ENCODE peak calls at places on chromosome 4, in five cellular contexts. One of them, this sample, is unnamed.

GRCh38 chr4:146368209-146368608 is 153.5 kb downstream of the SLC10A7 start:
- DNase-seq in GM12878: no peak
- DNase-seq in mammary epithelial cell: no peak
- DNase-seq in GM23338: no peak
- DNase-seq in fibroblast of lung: no peak
- DNase-seq in this sample: peak

GRCh38 chr4:41178372-41179085 is 35.8 kb downstream of the APBB2 start:
- DNase-seq in mammary epithelial cell: peak
- DNase-seq in GM12878: no peak
- DNase-seq in GM23338: no peak
- DNase-seq in fibroblast of lung: peak
- DNase-seq in this sample: no peak

GRCh38 chr4:69095301-69095731 is 958 bp upstream of the UGT2B7 start:
- DNase-seq in GM23338: no peak
- DNase-seq in fibroblast of lung: peak
- DNase-seq in mammary epithelial cell: peak
- DNase-seq in GM12878: no peak
- DNase-seq in this sample: no peak

GRCh38 chr4:6263541-6264540 is 5.8 kb upstream of the WFS1 start:
- DNase-seq in GM12878: no peak
- DNase-seq in mammary epithelial cell: peak
- DNase-seq in fibroblast of lung: peak
- DNase-seq in GM23338: peak
- DNase-seq in this sample: peak

GRCh38 chr4:32778938-32779337 is 2058.8 kb downstream of the PCDH7 start:
- DNase-seq in mammary epithelial cell: no peak
- DNase-seq in GM12878: no peak
- DNase-seq in GM23338: no peak
- DNase-seq in fibroblast of lung: no peak
- DNase-seq in this sample: no peak

GRCh38 chr4:121138014-121138413 is 26.1 kb downstream of the TNIP3 start:
- DNase-seq in GM12878: no peak
- DNase-seq in fibroblast of lung: no peak
- DNase-seq in mammary epithelial cell: no peak
- DNase-seq in GM23338: no peak
- DNase-seq in this sample: no peak

GRCh38 chr4:93830090-93830818 is 1.7 kb downstream of the ATOH1 start:
- DNase-seq in GM23338: peak
- DNase-seq in fibroblast of lung: no peak
- DNase-seq in mammary epithelial cell: no peak
- DNase-seq in GM12878: no peak
- DNase-seq in this sample: no peak

GRCh38 chr4:56953680-56954520 is 23.5 kb downstream of the NOA1 start:
- DNase-seq in mammary epithelial cell: no peak
- DNase-seq in GM12878: no peak
- DNase-seq in GM23338: no peak
- DNase-seq in fibroblast of lung: no peak
- DNase-seq in this sample: no peak

GRCh38 chr4:23805381-23805780 is 84.5 kb downstream of the PPARGC1A start:
- DNase-seq in fibroblast of lung: peak
- DNase-seq in GM23338: no peak
- DNase-seq in GM12878: no peak
- DNase-seq in mammary epithelial cell: no peak
- DNase-seq in this sample: no peak

GRCh38 chr4:120555058-120555457 is 367.5 kb downstream of the PRDM5 start:
- DNase-seq in mammary epithelial cell: no peak
- DNase-seq in fibroblast of lung: no peak
- DNase-seq in GM12878: no peak
- DNase-seq in GM23338: no peak
- DNase-seq in this sample: no peak

GRCh38 chr4:159101983-159102622 is 776 bp upstream of the RAPGEF2 start:
- DNase-seq in mammary epithelial cell: no peak
- DNase-seq in fibroblast of lung: no peak
- DNase-seq in GM23338: peak
- DNase-seq in GM12878: no peak
- DNase-seq in this sample: peak

GRCh38 chr4:165462009-165462408 is 83.2 kb downstream of the CPE start:
- DNase-seq in mammary epithelial cell: no peak
- DNase-seq in GM23338: no peak
- DNase-seq in GM12878: no peak
- DNase-seq in fibroblast of lung: no peak
- DNase-seq in this sample: no peak

GRCh38 chr4:55184600-55185523 is 59.5 kb upstream of the KDR start:
- DNase-seq in mammary epithelial cell: no peak
- DNase-seq in fibroblast of lung: peak
- DNase-seq in GM12878: no peak
- DNase-seq in GM23338: peak
- DNase-seq in this sample: peak

GRCh38 chr4:154961263-154961662 is 180.2 kb downstream of the RBM46 start:
- DNase-seq in GM23338: no peak
- DNase-seq in GM12878: peak
- DNase-seq in mammary epithelial cell: no peak
- DNase-seq in fibroblast of lung: no peak
- DNase-seq in this sample: no peak

GRCh38 chr4:53361451-53361850 is 4.4 kb downstream of the SCFD2 start:
- DNase-seq in mammary epithelial cell: peak
- DNase-seq in GM12878: no peak
- DNase-seq in fibroblast of lung: peak
- DNase-seq in GM23338: no peak
- DNase-seq in this sample: no peak

GRCh38 chr4:80265571-80266266 is 745 bp upstream of the FGF5 start:
- DNase-seq in mammary epithelial cell: peak
- DNase-seq in fibroblast of lung: peak
- DNase-seq in GM12878: no peak
- DNase-seq in GM23338: peak
- DNase-seq in this sample: peak
- TF ChIP-seq EZH2 in mammary epithelial cell: no peak
- TF ChIP-seq EZH2 in fibroblast of lung: no peak
- TF ChIP-seq EZH2 in GM12878: no peak
- TF ChIP-seq EZH2 in GM23338: peak
- TF ChIP-seq EZH2 in this sample: no peak

GRCh38 chr4:8844976-8845690 is 26.5 kb downstream of the HMX1 start:
- DNase-seq in fibroblast of lung: no peak
- DNase-seq in mammary epithelial cell: no peak
- DNase-seq in GM23338: no peak
- DNase-seq in GM12878: no peak
- DNase-seq in this sample: no peak
- TF ChIP-seq CTCF in fibroblast of lung: no peak
- TF ChIP-seq CTCF in mammary epithelial cell: no peak
- TF ChIP-seq CTCF in GM23338: no peak
- TF ChIP-seq CTCF in GM12878: no peak
- TF ChIP-seq CTCF in this sample: no peak

GRCh38 chr4:140774956-140775355 is 18.8 kb upstream of the TBC1D9 start:
- DNase-seq in mammary epithelial cell: no peak
- DNase-seq in GM12878: no peak
- DNase-seq in GM23338: no peak
- DNase-seq in fibroblast of lung: no peak
- DNase-seq in this sample: no peak
- TF ChIP-seq EZH2 in mammary epithelial cell: no peak
- TF ChIP-seq EZH2 in GM12878: no peak
- TF ChIP-seq EZH2 in GM23338: no peak
- TF ChIP-seq EZH2 in fibroblast of lung: no peak
- TF ChIP-seq EZH2 in this sample: no peak

DNA sequence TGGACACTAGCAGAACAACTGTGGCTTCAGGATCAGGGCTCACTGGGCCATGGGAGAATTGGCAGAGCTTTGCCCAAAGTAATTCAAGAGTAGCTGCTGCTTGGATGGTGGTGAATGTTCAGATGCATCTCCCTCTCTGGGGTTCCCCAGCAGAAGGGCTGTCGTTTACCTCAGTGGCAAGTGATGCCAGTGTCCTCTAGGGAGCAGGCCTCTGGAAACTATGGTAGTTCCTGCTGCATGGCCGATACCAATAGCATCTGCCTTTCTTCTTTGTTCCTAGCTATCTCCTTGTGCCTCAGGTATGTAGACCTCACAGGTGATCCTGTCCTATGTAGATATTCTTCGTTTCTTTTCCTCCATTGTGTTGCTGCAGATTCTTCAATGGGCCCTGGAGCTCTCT is 26.4 kb downstream of the HMGB2 start:
- DNase-seq in fibroblast of lung: no peak
- DNase-seq in GM23338: no peak
- DNase-seq in GM12878: no peak
- DNase-seq in mammary epithelial cell: no peak
- DNase-seq in this sample: no peak
- TF ChIP-seq CTCF in fibroblast of lung: no peak
- TF ChIP-seq CTCF in GM23338: no peak
- TF ChIP-seq CTCF in GM12878: no peak
- TF ChIP-seq CTCF in mammary epithelial cell: no peak
- TF ChIP-seq CTCF in this sample: no peak

GRCh38 chr4:153684182-153685073 is at the start of gene TLR2:
- DNase-seq in mammary epithelial cell: peak
- DNase-seq in fibroblast of lung: peak
- DNase-seq in GM12878: no peak
- DNase-seq in GM23338: peak
- DNase-seq in this sample: peak
- TF ChIP-seq EZH2 in mammary epithelial cell: no peak
- TF ChIP-seq EZH2 in fibroblast of lung: peak
- TF ChIP-seq EZH2 in GM12878: no peak
- TF ChIP-seq EZH2 in GM23338: peak
- TF ChIP-seq EZH2 in this sample: no peak

DNA sequence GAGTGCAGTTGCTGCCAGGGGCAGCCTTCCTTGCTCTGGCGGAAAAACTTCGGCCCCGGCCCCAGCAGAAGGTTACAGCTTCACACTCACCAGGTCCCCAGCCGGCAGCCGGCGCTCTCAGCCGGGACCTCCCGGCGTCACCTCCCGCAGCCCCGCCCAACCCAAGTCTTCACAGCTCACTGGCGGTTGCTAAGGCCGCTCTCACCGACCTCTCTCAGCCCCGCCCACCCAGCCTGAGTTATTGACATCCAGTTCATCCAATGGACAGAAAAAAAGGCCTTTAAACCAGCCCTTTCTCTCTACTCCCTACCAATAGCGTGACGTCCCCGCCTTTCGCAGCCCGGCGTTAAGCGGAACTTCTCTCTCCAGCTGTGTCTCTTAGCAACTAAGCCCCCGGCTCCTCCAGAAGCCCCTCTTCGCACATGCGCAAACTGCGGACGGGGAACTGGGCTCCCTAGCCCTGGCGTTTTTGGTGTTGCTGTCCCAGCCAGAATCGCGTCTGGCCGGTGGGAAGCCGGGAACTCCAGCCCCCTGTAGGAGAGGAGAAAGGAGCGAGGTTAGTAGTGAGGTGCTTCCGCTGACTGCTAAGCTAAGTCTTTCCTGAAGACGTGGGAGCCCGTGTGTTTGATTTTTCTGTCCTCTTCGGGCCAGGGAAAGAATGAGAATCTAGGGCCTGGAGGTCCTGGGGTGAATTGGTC is at the start of gene BBS12:
- DNase-seq in mammary epithelial cell: peak
- DNase-seq in fibroblast of lung: peak
- DNase-seq in GM23338: peak
- DNase-seq in GM12878: peak
- DNase-seq in this sample: peak
- TF ChIP-seq CTCF in mammary epithelial cell: peak
- TF ChIP-seq CTCF in fibroblast of lung: peak
- TF ChIP-seq CTCF in GM23338: no peak
- TF ChIP-seq CTCF in GM12878: peak
- TF ChIP-seq CTCF in this sample: peak

GRCh38 chr4:4860803-4861591 is 1.5 kb downstream of the MSX1 start:
- DNase-seq in mammary epithelial cell: no peak
- DNase-seq in GM23338: peak
- DNase-seq in fibroblast of lung: no peak
- DNase-seq in GM12878: no peak
- DNase-seq in this sample: peak
- TF ChIP-seq EZH2 in mammary epithelial cell: peak
- TF ChIP-seq EZH2 in GM23338: peak
- TF ChIP-seq EZH2 in fibroblast of lung: no peak
- TF ChIP-seq EZH2 in GM12878: no peak
- TF ChIP-seq EZH2 in this sample: peak

DNA sequence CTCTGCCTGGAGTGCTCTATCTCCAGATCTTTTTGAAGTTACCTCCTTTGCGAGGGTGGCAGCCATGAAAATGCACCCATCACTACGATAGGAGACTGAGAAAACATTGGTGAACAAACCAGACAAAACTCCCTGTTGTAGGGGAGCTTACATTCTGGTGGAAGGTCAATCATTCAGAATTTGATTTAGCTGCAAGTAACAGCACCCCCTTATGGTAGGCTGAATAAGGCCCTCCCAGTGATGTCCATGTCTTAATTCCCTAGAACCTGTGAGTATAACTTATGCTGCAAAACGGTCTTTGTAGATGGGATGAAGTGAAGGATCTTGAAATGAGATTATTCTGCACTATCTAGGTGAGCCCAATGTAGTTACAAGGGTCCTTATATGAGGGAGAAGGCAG is 5.6 kb upstream of the TEC start:
- DNase-seq in fibroblast of lung: no peak
- DNase-seq in mammary epithelial cell: peak
- DNase-seq in GM12878: peak
- DNase-seq in GM23338: peak
- DNase-seq in this sample: no peak
- TF ChIP-seq CTCF in fibroblast of lung: peak
- TF ChIP-seq CTCF in mammary epithelial cell: peak
- TF ChIP-seq CTCF in GM12878: peak
- TF ChIP-seq CTCF in GM23338: peak
- TF ChIP-seq CTCF in this sample: peak

This sample was measured in hepatocyte.